ENCODE peak calls at places on chromosomes 6 and 20, in four cellular contexts. I is cardiac muscle cell, S is sigmoid colon, E is heart right ventricle. M is an unnamed sample. For H3K4me1, the result is how much of the 10 kb centered on the place peaks cover.

GRCh38 chr6:7140631-7141366 is 33.0 kb downstream of the RREB1 start:
- DNase-seq in I (peak), S (peak), E (peak), M (peak)

GRCh38 chr20:4244700-4245485 is 229.5 kb upstream of the RNF24 start:
- DNase-seq in I (no peak), S (no peak), E (peak), M (no peak)

GRCh38 chr20:42219005-42219404 is 600.8 kb upstream of the CHD6 start:
- DNase-seq in I (no peak), S (no peak), E (no peak), M (no peak)

GRCh38 chr6:167475947-167476346 is 151.1 kb downstream of the TTLL2 start:
- DNase-seq in I (peak), S (no peak), E (no peak), M (no peak)

GRCh38 chr6:151263967-151264366 is 24.2 kb downstream of the AKAP12 start:
- DNase-seq in I (no peak), S (peak), E (peak), M (no peak)

GRCh38 chr6:111129003-111129402 is 41.7 kb downstream of the SLC16A10 start:
- DNase-seq in I (no peak), S (peak), E (peak), M (no peak)

GRCh38 chr6:121175827-121176226 is 158.5 kb downstream of the TBC1D32 start:
- DNase-seq in I (no peak), S (no peak), E (no peak), M (no peak)

GRCh38 chr6:126662966-126663365 is 323.1 kb downstream of the CENPW start:
- DNase-seq in I (no peak), S (no peak), E (no peak), M (no peak)

GRCh38 chr6:90326404-90327057 is 29.9 kb upstream of the BACH2 start:
- DNase-seq in I (no peak), S (no peak), E (no peak), M (no peak)

GRCh38 chr6:105896821-105897095 is 189.4 kb upstream of the PRDM1 start:
- DNase-seq in I (no peak), S (no peak), E (no peak), M (no peak)

GRCh38 chr20:63394069-63394468 is 32.9 kb upstream of the CHRNA4 start:
- DNase-seq in I (no peak), S (no peak), E (no peak), M (no peak)

GRCh38 chr6:87333591-87334181 is 4.6 kb upstream of the GJB7 start:
- DNase-seq in I (no peak), S (no peak), E (peak), M (no peak)

GRCh38 chr6:96631248-96631647 is 68.3 kb downstream of the FHL5 start:
- DNase-seq in I (no peak), S (no peak), E (no peak), M (no peak)

GRCh38 chr20:64244281-64244805 is 11.2 kb upstream of the PCMTD2 start:
- DNase-seq in I (no peak), S (no peak), E (no peak), M (peak)

GRCh38 chr6:140366991-140367390 is 992.5 kb upstream of the CITED2 start:
- DNase-seq in I (no peak), S (no peak), E (no peak), M (no peak)

GRCh38 chr6:152748843-152749242 is 1.8 kb upstream of the VIP start:
- DNase-seq in I (no peak), S (no peak), E (no peak), M (no peak)

GRCh38 chr6:158970640-158971291 is 29.2 kb downstream of the RSPH3 start:
- DNase-seq in I (peak), S (no peak), E (no peak), M (no peak)

GRCh38 chr20:997486-997885 is 4.6 kb downstream of the RSPO4 start:
- DNase-seq in I (no peak), S (no peak), E (no peak), M (no peak)

GRCh38 chr6:122289721-122290501 is 109.5 kb upstream of the HSF2 start:
- DNase-seq in I (peak), S (no peak), E (no peak), M (no peak)

GRCh38 chr6:153104220-153104619 is 26.9 kb downstream of the RGS17 start:
- DNase-seq in I (no peak), S (no peak), E (no peak), M (no peak)

GRCh38 chr20:10758446-10758845 is 84.6 kb upstream of the JAG1 start:
- DNase-seq in I (no peak), S (no peak), E (no peak), M (no peak)

GRCh38 chr6:170209354-170210025 is 81.4 kb downstream of the DLL1 start:
- DNase-seq in I (no peak), S (peak), E (no peak), M (no peak)

GRCh38 chr6:8481727-8482126 is 46.4 kb upstream of the SLC35B3 start:
- DNase-seq in I (no peak), S (no peak), E (no peak), M (no peak)

GRCh38 chr6:146297815-146298214 is 245.8 kb upstream of the RAB32 start:
- DNase-seq in I (no peak), S (no peak), E (no peak), M (no peak)

GRCh38 chr20:62832212-62832922 is 15.5 kb downstream of the COL9A3 start:
- DNase-seq in I (no peak), S (peak), E (no peak), M (peak)

GRCh38 chr6:158061361-158061708 is 79.7 kb downstream of the SYNJ2 start:
- DNase-seq in I (no peak), S (no peak), E (no peak), M (no peak)

GRCh38 chr6:150299873-150300485 is 68.8 kb upstream of the IYD start:
- DNase-seq in I (peak), S (no peak), E (no peak), M (no peak)

GRCh38 chr20:45051497-45052060 is 49.3 kb downstream of the KCNS1 start:
- DNase-seq in I (no peak), S (no peak), E (no peak), M (no peak)

GRCh38 chr6:24931296-24931695 is 4.5 kb downstream of the RIPOR2 start:
- DNase-seq in I (no peak), S (no peak), E (peak), M (no peak)

GRCh38 chr6:88422831-88423230 is 256.7 kb upstream of the CNR1 start:
- DNase-seq in I (no peak), S (no peak), E (no peak), M (no peak)

GRCh38 chr6:148598690-148599089 is 148.1 kb upstream of the UST start:
- DNase-seq in I (no peak), S (no peak), E (no peak), M (no peak)

GRCh38 chr20:54629632-54630031 is 154.2 kb downstream of the DOK5 start:
- DNase-seq in I (no peak), S (no peak), E (no peak), M (no peak)

GRCh38 chr20:54624701-54625472 is 149.5 kb downstream of the DOK5 start:
- DNase-seq in I (no peak), S (no peak), E (peak), M (no peak)

GRCh38 chr20:54622338-54623280 is 147.2 kb downstream of the DOK5 start:
- DNase-seq in I (no peak), S (no peak), E (no peak), M (no peak)

GRCh38 chr20:54623923-54624569 is 148.7 kb downstream of the DOK5 start:
- DNase-seq in I (no peak), S (no peak), E (no peak), M (no peak)

DNA sequence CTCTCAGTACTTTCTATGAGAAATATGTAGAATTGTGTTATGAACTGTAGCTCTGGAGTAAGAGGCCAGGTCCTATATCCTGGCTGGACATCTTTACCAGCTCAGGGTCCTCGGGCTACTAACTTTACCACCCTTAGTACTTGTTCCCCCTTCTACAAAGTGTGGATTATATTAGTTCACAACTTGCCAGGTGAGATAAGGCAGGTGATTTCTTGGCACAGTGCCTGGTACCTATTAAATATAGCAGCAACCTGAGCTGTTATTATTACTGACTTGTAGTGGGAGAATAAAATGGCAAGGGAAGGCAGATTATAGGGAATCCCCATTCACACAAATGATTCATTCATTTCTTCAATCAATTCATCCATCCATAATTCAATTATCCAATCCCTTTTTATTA is 150.1 kb downstream of the DOK5 start:
- DNase-seq in I (no peak), S (no peak), E (no peak), M (no peak)
- H3K4me1 ChIP-seq in I (under half), S (under half), E (under half), M (under half)

GRCh38 chr6:69059413-69059812 is 424.3 kb downstream of the ADGRB3 start:
- DNase-seq in I (no peak), S (no peak), E (no peak), M (no peak)
- H3K4me3 ChIP-seq in I (no peak), S (no peak), E (no peak), M (no peak)

GRCh38 chr20:49989234-49990065 is 6.7 kb downstream of the SNAI1 start:
- DNase-seq in I (no peak), S (peak), E (peak), M (no peak)
- H3K4me1 ChIP-seq in I (under half), S (half or more), E (under half), M (under half)

DNA sequence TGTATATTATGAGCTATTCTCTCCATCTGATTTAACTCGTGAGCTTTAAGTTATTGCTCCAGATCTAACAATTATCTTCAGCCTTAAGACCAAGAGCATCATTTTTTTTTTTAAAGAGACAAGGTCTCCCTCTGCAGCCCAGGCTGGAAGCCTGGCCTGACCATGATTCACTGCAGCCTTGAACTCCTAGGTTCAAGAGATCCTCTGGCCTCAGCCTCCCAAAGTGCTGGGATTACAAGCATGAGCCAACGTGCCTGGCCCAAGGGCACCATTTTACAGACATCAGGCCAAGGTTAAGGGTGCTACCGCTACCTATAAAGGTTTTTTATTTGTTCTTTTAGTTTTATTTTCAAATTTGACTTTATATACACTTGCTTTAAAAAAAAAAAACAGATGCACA is 2.3 kb downstream of the SUPT3H start:
- DNase-seq in I (no peak), S (no peak), E (no peak), M (no peak)
- H3K4me3 ChIP-seq in I (no peak), S (no peak), E (no peak), M (no peak)

GRCh38 chr6:36118550-36119107 is 11.7 kb upstream of the MAPK13 start:
- DNase-seq in I (no peak), S (peak), E (no peak), M (no peak)
- H3K4me1 ChIP-seq in I (under half), S (under half), E (under half), M (under half)

DNA sequence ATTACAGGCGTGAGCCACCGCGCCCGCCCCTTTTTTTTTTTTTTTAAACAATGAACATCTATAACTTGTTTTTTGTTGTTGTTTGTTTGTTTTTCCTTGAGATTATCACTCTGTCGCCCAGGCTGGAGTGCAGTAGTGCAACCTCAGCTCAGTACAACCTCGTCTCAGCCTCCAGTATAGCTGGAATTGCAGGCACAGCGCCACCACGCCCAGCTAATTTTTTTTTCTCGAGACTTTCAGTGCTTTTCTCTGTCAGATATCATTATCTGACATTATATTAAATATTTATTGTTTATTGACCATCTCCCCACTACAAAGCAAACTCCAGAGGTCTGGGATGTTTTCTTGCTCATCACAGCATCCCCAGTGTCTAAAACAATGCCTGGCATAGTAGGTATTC is 2.3 kb upstream of the DLK2 start:
- DNase-seq in I (no peak), S (no peak), E (no peak), M (no peak)
- H3K4me3 ChIP-seq in I (no peak), S (no peak), E (no peak), M (no peak)

GRCh38 chr6:32083812-32084768 is 25.0 kb downstream of the TNXB start:
- DNase-seq in I (no peak), S (no peak), E (no peak), M (no peak)
- H3K4me1 ChIP-seq in I (under half), S (under half), E (under half), M (half or more)

DNA sequence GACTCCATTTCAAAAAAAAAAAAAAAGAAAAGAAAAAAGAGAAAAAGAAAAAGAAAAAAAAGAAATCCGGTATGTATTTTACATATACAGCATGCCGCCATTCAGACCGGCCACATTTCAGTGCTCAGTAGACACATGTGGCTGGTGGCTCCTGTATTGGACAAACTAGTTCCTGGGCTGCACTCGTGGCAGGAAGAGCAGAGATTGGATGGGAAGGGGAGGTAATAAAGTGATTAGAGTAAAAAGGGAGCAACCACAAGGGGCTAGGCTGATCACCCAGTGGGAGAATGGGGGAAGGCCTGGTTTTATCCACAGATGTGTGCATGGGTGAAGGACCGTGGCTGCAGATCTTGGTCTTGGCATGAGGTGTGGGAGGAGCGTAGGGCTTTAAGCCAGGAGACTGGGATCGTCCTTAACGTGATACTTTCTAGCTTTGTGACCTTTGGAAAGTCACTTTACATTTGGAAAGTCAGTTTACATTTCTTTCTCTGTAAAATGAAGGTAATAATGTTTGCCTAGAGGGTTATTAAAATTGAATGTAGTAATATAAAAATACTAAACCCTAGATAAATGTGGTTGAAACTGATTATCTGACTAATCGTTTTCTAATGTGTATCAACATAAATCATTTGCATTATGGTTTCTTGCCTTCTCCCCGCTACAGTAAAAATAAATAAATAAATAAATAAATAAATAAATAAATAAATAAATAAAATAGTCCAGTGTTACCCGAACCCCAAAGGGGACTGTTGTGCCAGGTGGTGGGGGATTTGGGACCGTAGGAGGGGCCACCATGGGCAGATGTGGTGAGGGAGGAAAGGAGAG is 869 bp upstream of the TRIM15 start:
- DNase-seq in I (no peak), S (no peak), E (no peak), M (no peak)
- H3K4me3 ChIP-seq in I (no peak), S (no peak), E (no peak), M (no peak)

GRCh38 chr20:50312002-50312681 is 121.5 kb downstream of the CEBPB start:
- DNase-seq in I (no peak), S (peak), E (no peak), M (peak)
- H3K4me1 ChIP-seq in I (under half), S (half or more), E (under half), M (under half)